ENCODE peak calls at places on chromosomes 6 and 20, in seven cellular contexts. T, R, L, H, U, F and M are unnamed samples.

GRCh38 chr6:44009425-44010321 is 117.6 kb downstream of the MRPL14 start:
- DNase-seq in T (peak; percentile 68), R (no peak), U (peak; percentile 48), H (no peak), L (peak; percentile 63), F (no peak), M (no peak)

GRCh38 chr6:3162565-3163247 is 5.4 kb upstream of the TUBB2A start:
- DNase-seq in T (peak; percentile 90), L (peak; percentile 83), F (peak; percentile 98), H (peak; percentile 84), U (peak; percentile 87), R (peak; percentile 77), M (no peak)

GRCh38 chr6:73455865-73456629 is 4.0 kb upstream of the CGAS start:
- DNase-seq in R (no peak), L (no peak), T (peak; percentile 5), U (no peak), F (no peak), H (no peak), M (no peak)

GRCh38 chr6:42304313-42304712 is 86.7 kb upstream of the MRPS10 start:
- DNase-seq in H (no peak), U (no peak), F (no peak), L (no peak), T (no peak), R (no peak), M (no peak)

GRCh38 chr6:37052027-37052628 is 46.7 kb downstream of the FGD2 start:
- DNase-seq in U (no peak), H (no peak), L (no peak), T (peak; percentile 64), R (no peak), F (no peak), M (no peak)

GRCh38 chr6:21270501-21271290 is 322.9 kb upstream of the SOX4 start:
- DNase-seq in H (no peak), L (no peak), R (no peak), U (no peak), T (no peak), F (no peak), M (no peak)

GRCh38 chr6:65638047-65638831 is 68.8 kb downstream of the EYS start:
- DNase-seq in H (peak; percentile 28), F (peak; percentile 23), T (no peak), U (no peak), L (no peak), R (peak; percentile 18), M (no peak)

GRCh38 chr20:4064118-4064962 is 49.0 kb upstream of the RNF24 start:
- DNase-seq in H (peak; percentile 92), L (peak; percentile 92), R (no peak), T (peak; percentile 96), F (peak; percentile 68), U (peak; percentile 97), M (peak; percentile 74)

GRCh38 chr20:41889871-41890224 is 271.7 kb upstream of the CHD6 start:
- DNase-seq in F (no peak), U (no peak), R (no peak), T (no peak), H (no peak), L (no peak), M (no peak)

GRCh38 chr20:36957875-36958667 is 6.6 kb upstream of the SAMHD1 start:
- DNase-seq in R (no peak), H (no peak), F (no peak), L (no peak), U (peak; percentile 53), T (no peak), M (no peak)

GRCh38 chr6:30806581-30807183 is 62.3 kb upstream of the IER3 start:
- DNase-seq in H (no peak), F (no peak), L (no peak), U (no peak), R (no peak), T (no peak), M (no peak)

GRCh38 chr20:47263502-47264084 is 92.9 kb downstream of the ZMYND8 start:
- DNase-seq in F (peak; percentile 77), U (no peak), T (peak; percentile 68), R (no peak), L (peak; percentile 27), H (no peak), M (no peak)

GRCh38 chr6:155495011-155495768 is 39.6 kb upstream of the NOX3 start:
- DNase-seq in R (peak; percentile 45), T (peak; percentile 80), U (peak; percentile 74), F (peak; percentile 17), L (peak; percentile 75), H (peak; percentile 20), M (no peak)

GRCh38 chr6:169131356-169131755 is 122.3 kb downstream of the THBS2 start:
- DNase-seq in R (no peak), L (peak; percentile 46), U (no peak), H (no peak), F (no peak), T (no peak), M (no peak)

GRCh38 chr20:36821964-36822437 is 48.4 kb upstream of the DSN1 start:
- DNase-seq in R (no peak), U (no peak), T (no peak), L (no peak), H (no peak), F (no peak), M (no peak)

GRCh38 chr6:130516604-130517003 is 150.8 kb downstream of the TMEM200A start:
- DNase-seq in L (no peak), F (no peak), H (no peak), R (no peak), U (no peak), T (no peak), M (no peak)

GRCh38 chr6:140379919-140380318 is 1005.5 kb upstream of the CITED2 start:
- DNase-seq in T (no peak), L (peak; percentile 77), H (no peak), R (no peak), F (no peak), U (no peak), M (no peak)

GRCh38 chr6:20377623-20378265 is 23.9 kb upstream of the E2F3 start:
- DNase-seq in L (peak; percentile 87), H (no peak), T (no peak), F (no peak), R (no peak), U (no peak), M (no peak)

GRCh38 chr6:3363296-3364025 is 93.4 kb downstream of the SLC22A23 start:
- DNase-seq in U (no peak), L (no peak), R (no peak), H (peak; percentile 91), F (no peak), T (no peak), M (no peak)

GRCh38 chr6:2021713-2022125 is 223.7 kb downstream of the GMDS start:
- DNase-seq in U (peak; percentile 76), R (peak; percentile 14), L (peak; percentile 77), H (peak; percentile 90), F (no peak), T (peak; percentile 67), M (no peak)

GRCh38 chr6:32154514-32155161 is 697 bp downstream of the PPT2 start:
- DNase-seq in H (peak; percentile 84), T (peak; percentile 89), R (no peak), L (peak; percentile 60), U (peak; percentile 83), F (peak; percentile 81), M (peak; percentile 29)

GRCh38 chr6:66065313-66065712 is 358.3 kb upstream of the EYS start:
- DNase-seq in H (no peak), U (no peak), F (no peak), T (no peak), R (no peak), L (no peak), M (no peak)

GRCh38 chr6:139926711-139927110 is 552.3 kb upstream of the CITED2 start:
- DNase-seq in R (no peak), T (no peak), H (no peak), U (no peak), F (no peak), L (peak; percentile 81), M (no peak)

GRCh38 chr6:170523256-170524187 is 29.6 kb downstream of the PSMB1 start:
- DNase-seq in T (no peak), H (no peak), R (no peak), L (no peak), U (no peak), F (no peak), M (no peak)

GRCh38 chr6:170524188-170524535 is 28.9 kb downstream of the PSMB1 start:
- DNase-seq in L (no peak), R (no peak), T (no peak), H (no peak), F (no peak), U (no peak), M (no peak)

GRCh38 chr6:170522565-170523183 is 30.4 kb downstream of the PSMB1 start:
- DNase-seq in T (no peak), R (peak; percentile 33), U (no peak), F (peak; percentile 51), H (no peak), L (peak; percentile 17), M (no peak)

GRCh38 chr6:170529839-170530520 is 23.1 kb downstream of the PSMB1 start:
- DNase-seq in F (peak; percentile 70), L (peak; percentile 65), R (peak; percentile 82), T (peak; percentile 83), H (peak; percentile 70), U (peak; percentile 73), M (no peak)

GRCh38 chr6:170525795-170526194 is 27.3 kb downstream of the PSMB1 start:
- DNase-seq in F (no peak), L (no peak), R (no peak), T (no peak), H (no peak), U (no peak), M (no peak)
- H3K27me3 ChIP-seq in F (no peaks in the 10 kb centered on the region), L (no peaks in the 10 kb centered on the region), R (no peaks in the 10 kb centered on the region), T (no peaks in the 10 kb centered on the region), H (no peaks in the 10 kb centered on the region), U (no peaks in the 10 kb centered on the region), M (no peaks in the 10 kb centered on the region)

GRCh38 chr20:64033981-64034493 is 1.9 kb upstream of the C20orf204 start:
- DNase-seq in L (no peak), U (no peak), R (no peak), F (no peak), T (peak; percentile 81), H (no peak), M (no peak)
- H3K36me3 ChIP-seq in L (peaks cover 24% of the 10 kb centered on the region), U (peaks cover 60% of the 10 kb centered on the region), R (peaks cover 58% of the 10 kb centered on the region), F (peaks cover 3% of the 10 kb centered on the region), T (peaks cover 20% of the 10 kb centered on the region), H (peaks cover 16% of the 10 kb centered on the region), M (peaks cover 32% of the 10 kb centered on the region)

DNA sequence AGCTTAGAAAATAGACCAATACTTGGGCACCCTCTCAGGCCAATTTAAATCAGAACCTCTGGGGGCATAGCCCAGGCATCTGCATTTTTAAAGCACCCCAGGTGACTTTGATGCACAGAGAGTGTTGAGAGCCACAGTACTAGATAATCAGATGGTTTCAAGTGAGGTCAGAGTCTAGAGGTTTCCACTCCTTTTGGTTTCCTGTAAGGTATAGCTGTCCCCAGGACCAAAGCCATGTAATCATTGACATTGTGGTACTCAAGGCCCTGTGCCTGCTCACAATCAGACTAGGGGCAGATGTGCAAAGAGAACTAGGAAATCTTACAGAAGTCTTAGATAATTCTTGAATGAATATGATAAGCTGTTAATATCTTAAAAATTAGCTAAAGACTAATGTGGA is 9.1 kb downstream of the FILIP1 start:
- DNase-seq in U (no peak), L (no peak), T (no peak), F (no peak), H (no peak), R (no peak), M (no peak)
- H3K4me3 ChIP-seq in U (no peak overlapping the region), L (no peak overlapping the region), T (no peak overlapping the region), F (no peak overlapping the region), H (no peak overlapping the region), R (no peak overlapping the region), M (no peak overlapping the region)

DNA sequence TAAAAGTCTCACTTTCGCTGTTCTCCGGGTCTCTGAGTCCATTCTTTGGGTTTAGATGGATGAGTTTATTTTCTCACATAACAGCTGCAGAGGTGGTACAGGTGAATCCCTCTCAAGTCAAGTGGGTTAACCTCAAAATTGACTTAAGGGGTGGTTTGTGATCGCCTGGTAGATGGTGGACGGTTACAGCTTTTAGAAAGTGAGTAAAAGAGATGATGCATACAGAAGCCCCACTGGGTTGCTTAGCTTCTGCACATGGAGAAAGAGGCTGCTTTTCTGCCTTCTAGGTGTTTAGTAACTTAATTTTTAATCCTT is 146.7 kb downstream of the TRIM27 start:
- DNase-seq in H (no peak), L (no peak), U (no peak), R (no peak), F (no peak), T (no peak), M (no peak)
- H3K27me3 ChIP-seq in H (peaks cover 38% of the 10 kb centered on the region), L (peaks cover 39% of the 10 kb centered on the region), U (no peaks in the 10 kb centered on the region), R (peaks cover 90% of the 10 kb centered on the region), F (peaks cover 89% of the 10 kb centered on the region), T (peaks cover 53% of the 10 kb centered on the region), M (peaks cover 29% of the 10 kb centered on the region)